ENCODE peak calls at places on chromosomes 2 and 18, in ten cellular contexts. D is activated CD4-positive, CD25-positive, alpha-beta regulatory T cell treated with anti-CD3 and anti-CD28 coated beads, Interleukin-2, amount 50 U/mL, for 72 hours; H is stimulated activated CD4-positive, alpha-beta T cell treated with anti-CD3 and anti-CD28 coated beads, Interleukin-2, amount 100 ng/mL, for 48 hours; Y is stimulated activated CD8-positive, alpha-beta memory T cell treated with anti-CD3 and anti-CD28 coated beads, Interleukin-7, amount 100 ng/mL, for 1 hour; K is posterior vena cava; F is NCI-H1417; L is left lung; V is NCI-H748 treated with DMSO at 0.1 percent for 48 hours; Z is tibial artery; B is astrocyte of the cerebellum. G is an unnamed sample.

GRCh38 chr2:144801325-144801724 is 281.4 kb upstream of the ZEB2 start:
- DNase-seq in B (no peak), Y (no peak), Z (no peak), F (no peak), L (no peak), K (no peak), H (no peak), V (no peak), D (no peak), G (no peak)

GRCh38 chr2:38156262-38156835 is 80.4 kb upstream of the CYP1B1 start:
- DNase-seq in Z (no peak), D (no peak), V (no peak), L (no peak), Y (no peak), B (no peak), H (no peak), K (no peak), F (no peak), G (no peak)

GRCh38 chr2:170665743-170666142 is 49.4 kb upstream of the SP5 start:
- DNase-seq in K (no peak), H (no peak), Y (no peak), B (no peak), V (no peak), L (no peak), F (no peak), D (no peak), Z (no peak), G (no peak)

GRCh38 chr2:231769170-231770136 is 11.6 kb downstream of the PDE6D start:
- DNase-seq in Y (no peak), L (no peak), F (no peak), B (no peak), D (no peak), Z (no peak), K (no peak), H (no peak), V (no peak), G (no peak)

GRCh38 chr2:1024981-1025380 is 74.3 kb downstream of the SNTG2 start:
- DNase-seq in Y (no peak), B (no peak), F (peak), Z (no peak), K (no peak), V (no peak), H (no peak), L (no peak), D (no peak), G (no peak)

GRCh38 chr18:13261658-13262357 is 43.2 kb downstream of the LDLRAD4 start:
- DNase-seq in F (no peak), Z (peak), L (no peak), V (no peak), H (no peak), B (no peak), Y (no peak), D (no peak), K (peak), G (no peak)

GRCh38 chr2:200467806-200468686 is 41.8 kb downstream of the KCTD18 start:
- DNase-seq in V (no peak), Y (no peak), D (no peak), K (no peak), B (no peak), F (no peak), Z (no peak), L (no peak), H (no peak), G (no peak)

GRCh38 chr2:66334237-66335054 is 100.5 kb upstream of the MEIS1 start:
- DNase-seq in B (peak), D (no peak), Y (no peak), F (no peak), V (no peak), L (no peak), H (no peak), K (no peak), Z (no peak), G (no peak)

GRCh38 chr2:108944601-108945241 is 44.3 kb downstream of the EDAR start:
- DNase-seq in K (peak), L (no peak), H (no peak), D (no peak), B (no peak), V (no peak), F (no peak), Y (no peak), Z (no peak), G (no peak)

GRCh38 chr2:43218550-43219382 is 7.6 kb downstream of the ZFP36L2 start:
- DNase-seq in D (peak), V (no peak), K (peak), H (peak), L (peak), B (no peak), F (no peak), Y (peak), Z (peak), G (no peak)